ENCODE peak calls at places on chromosomes 4 and X, in nine cellular contexts. One of them, this sample, is unnamed.
A peak's percentile ranks its signal among the peaks of the same experiment; 100 is the strongest.

GRCh38 chr4:186104895-186105720 is 604 bp downstream of the FAM149A start:
- DNase-seq in ELR: no peak
- DNase-seq in Caki2: no peak
- DNase-seq in WERI-Rb-1: peak; percentile 23
- DNase-seq in esophagus squamous epithelium: no peak
- DNase-seq in iPS DF 6.9: no peak
- DNase-seq in NCI-H460: no peak
- DNase-seq in activated T-helper 1 cell treated with anti-CD3 and anti-CD28 coated beads, Interleukin-12 subunit alpha, Interleukin-12 subunit beta, Interleukin-2, Interleukin-4 antibody, amounts not matched to agents 30 ng/mL and 10 ng/mL and 1 ng/mL, durations not matched to agents 14 hours and 24 hours and 36 hours: no peak
- DNase-seq in naive thymus-derived CD4-positive, alpha-beta T cell: no peak
- DNase-seq in this sample: no peak

GRCh38 chr4:139153411-139154133 is 23.4 kb downstream of the ELF2 start:
- DNase-seq in ELR: peak; percentile 22
- DNase-seq in Caki2: peak; percentile 32
- DNase-seq in naive thymus-derived CD4-positive, alpha-beta T cell: no peak
- DNase-seq in NCI-H460: no peak
- DNase-seq in esophagus squamous epithelium: no peak
- DNase-seq in WERI-Rb-1: no peak
- DNase-seq in activated T-helper 1 cell treated with anti-CD3 and anti-CD28 coated beads, Interleukin-12 subunit alpha, Interleukin-12 subunit beta, Interleukin-2, Interleukin-4 antibody, amounts not matched to agents 30 ng/mL and 10 ng/mL and 1 ng/mL, durations not matched to agents 14 hours and 24 hours and 36 hours: no peak
- DNase-seq in iPS DF 6.9: no peak
- DNase-seq in this sample: no peak

GRCh38 chr4:150150545-150151156 is 72.4 kb downstream of the DCLK2 start:
- DNase-seq in NCI-H460: no peak
- DNase-seq in activated T-helper 1 cell treated with anti-CD3 and anti-CD28 coated beads, Interleukin-12 subunit alpha, Interleukin-12 subunit beta, Interleukin-2, Interleukin-4 antibody, amounts not matched to agents 30 ng/mL and 10 ng/mL and 1 ng/mL, durations not matched to agents 14 hours and 24 hours and 36 hours: no peak
- DNase-seq in Caki2: no peak
- DNase-seq in iPS DF 6.9: no peak
- DNase-seq in WERI-Rb-1: no peak
- DNase-seq in ELR: no peak
- DNase-seq in naive thymus-derived CD4-positive, alpha-beta T cell: no peak
- DNase-seq in esophagus squamous epithelium: no peak
- DNase-seq in this sample: no peak

GRCh38 chrX:139776614-139777013 is 68.6 kb upstream of the MCF2 start:
- DNase-seq in Caki2: no peak
- DNase-seq in iPS DF 6.9: no peak
- DNase-seq in ELR: no peak
- DNase-seq in activated T-helper 1 cell treated with anti-CD3 and anti-CD28 coated beads, Interleukin-12 subunit alpha, Interleukin-12 subunit beta, Interleukin-2, Interleukin-4 antibody, amounts not matched to agents 30 ng/mL and 10 ng/mL and 1 ng/mL, durations not matched to agents 14 hours and 24 hours and 36 hours: no peak
- DNase-seq in esophagus squamous epithelium: no peak
- DNase-seq in WERI-Rb-1: no peak
- DNase-seq in NCI-H460: no peak
- DNase-seq in naive thymus-derived CD4-positive, alpha-beta T cell: no peak
- DNase-seq in this sample: no peak

GRCh38 chr4:112853662-112854256 is 195.7 kb upstream of the ANK2 start:
- DNase-seq in activated T-helper 1 cell treated with anti-CD3 and anti-CD28 coated beads, Interleukin-12 subunit alpha, Interleukin-12 subunit beta, Interleukin-2, Interleukin-4 antibody, amounts not matched to agents 30 ng/mL and 10 ng/mL and 1 ng/mL, durations not matched to agents 14 hours and 24 hours and 36 hours: no peak
- DNase-seq in iPS DF 6.9: no peak
- DNase-seq in WERI-Rb-1: no peak
- DNase-seq in ELR: peak; percentile 20
- DNase-seq in NCI-H460: no peak
- DNase-seq in naive thymus-derived CD4-positive, alpha-beta T cell: no peak
- DNase-seq in Caki2: no peak
- DNase-seq in esophagus squamous epithelium: no peak
- DNase-seq in this sample: no peak

GRCh38 chr4:15929555-15929954 is 9.0 kb downstream of the FGFBP1 start:
- DNase-seq in naive thymus-derived CD4-positive, alpha-beta T cell: no peak
- DNase-seq in ELR: no peak
- DNase-seq in activated T-helper 1 cell treated with anti-CD3 and anti-CD28 coated beads, Interleukin-12 subunit alpha, Interleukin-12 subunit beta, Interleukin-2, Interleukin-4 antibody, amounts not matched to agents 30 ng/mL and 10 ng/mL and 1 ng/mL, durations not matched to agents 14 hours and 24 hours and 36 hours: no peak
- DNase-seq in NCI-H460: no peak
- DNase-seq in esophagus squamous epithelium: no peak
- DNase-seq in WERI-Rb-1: no peak
- DNase-seq in Caki2: no peak
- DNase-seq in iPS DF 6.9: no peak
- DNase-seq in this sample: no peak

GRCh38 chr4:24210332-24210902 is 320.6 kb upstream of the PPARGC1A start:
- DNase-seq in naive thymus-derived CD4-positive, alpha-beta T cell: no peak
- DNase-seq in activated T-helper 1 cell treated with anti-CD3 and anti-CD28 coated beads, Interleukin-12 subunit alpha, Interleukin-12 subunit beta, Interleukin-2, Interleukin-4 antibody, amounts not matched to agents 30 ng/mL and 10 ng/mL and 1 ng/mL, durations not matched to agents 14 hours and 24 hours and 36 hours: no peak
- DNase-seq in ELR: peak; percentile 50
- DNase-seq in esophagus squamous epithelium: no peak
- DNase-seq in WERI-Rb-1: no peak
- DNase-seq in iPS DF 6.9: no peak
- DNase-seq in Caki2: peak; percentile 47
- DNase-seq in NCI-H460: peak; percentile 94
- DNase-seq in this sample: no peak

GRCh38 chr4:244471-244870 is 60.8 kb downstream of the ZNF732 start:
- DNase-seq in esophagus squamous epithelium: no peak
- DNase-seq in Caki2: no peak
- DNase-seq in ELR: peak; percentile 31
- DNase-seq in WERI-Rb-1: peak; percentile 45
- DNase-seq in naive thymus-derived CD4-positive, alpha-beta T cell: peak; percentile 11
- DNase-seq in NCI-H460: peak; percentile 6
- DNase-seq in activated T-helper 1 cell treated with anti-CD3 and anti-CD28 coated beads, Interleukin-12 subunit alpha, Interleukin-12 subunit beta, Interleukin-2, Interleukin-4 antibody, amounts not matched to agents 30 ng/mL and 10 ng/mL and 1 ng/mL, durations not matched to agents 14 hours and 24 hours and 36 hours: peak; percentile 20
- DNase-seq in iPS DF 6.9: peak; percentile 47
- DNase-seq in this sample: peak; percentile 73

GRCh38 chrX:40273356-40274050 is 175.7 kb upstream of the BCOR start:
- DNase-seq in naive thymus-derived CD4-positive, alpha-beta T cell: no peak
- DNase-seq in WERI-Rb-1: no peak
- DNase-seq in iPS DF 6.9: no peak
- DNase-seq in NCI-H460: no peak
- DNase-seq in activated T-helper 1 cell treated with anti-CD3 and anti-CD28 coated beads, Interleukin-12 subunit alpha, Interleukin-12 subunit beta, Interleukin-2, Interleukin-4 antibody, amounts not matched to agents 30 ng/mL and 10 ng/mL and 1 ng/mL, durations not matched to agents 14 hours and 24 hours and 36 hours: no peak
- DNase-seq in ELR: no peak
- DNase-seq in Caki2: no peak
- DNase-seq in esophagus squamous epithelium: no peak
- DNase-seq in this sample: no peak

GRCh38 chr4:25030283-25031076 is at the start of gene LGI2:
- DNase-seq in Caki2: no peak
- DNase-seq in ELR: no peak
- DNase-seq in esophagus squamous epithelium: no peak
- DNase-seq in iPS DF 6.9: no peak
- DNase-seq in NCI-H460: no peak
- DNase-seq in activated T-helper 1 cell treated with anti-CD3 and anti-CD28 coated beads, Interleukin-12 subunit alpha, Interleukin-12 subunit beta, Interleukin-2, Interleukin-4 antibody, amounts not matched to agents 30 ng/mL and 10 ng/mL and 1 ng/mL, durations not matched to agents 14 hours and 24 hours and 36 hours: no peak
- DNase-seq in WERI-Rb-1: peak; percentile 72
- DNase-seq in naive thymus-derived CD4-positive, alpha-beta T cell: no peak
- DNase-seq in this sample: no peak

GRCh38 chr4:54723786-54724185 is 66.0 kb downstream of the KIT start:
- DNase-seq in ELR: no peak
- DNase-seq in esophagus squamous epithelium: no peak
- DNase-seq in activated T-helper 1 cell treated with anti-CD3 and anti-CD28 coated beads, Interleukin-12 subunit alpha, Interleukin-12 subunit beta, Interleukin-2, Interleukin-4 antibody, amounts not matched to agents 30 ng/mL and 10 ng/mL and 1 ng/mL, durations not matched to agents 14 hours and 24 hours and 36 hours: no peak
- DNase-seq in Caki2: no peak
- DNase-seq in WERI-Rb-1: no peak
- DNase-seq in naive thymus-derived CD4-positive, alpha-beta T cell: no peak
- DNase-seq in iPS DF 6.9: no peak
- DNase-seq in NCI-H460: no peak
- DNase-seq in this sample: no peak

GRCh38 chr4:37487668-37488067 is 198.5 kb downstream of the RELL1 start:
- DNase-seq in Caki2: no peak
- DNase-seq in WERI-Rb-1: no peak
- DNase-seq in naive thymus-derived CD4-positive, alpha-beta T cell: no peak
- DNase-seq in ELR: no peak
- DNase-seq in esophagus squamous epithelium: no peak
- DNase-seq in NCI-H460: no peak
- DNase-seq in activated T-helper 1 cell treated with anti-CD3 and anti-CD28 coated beads, Interleukin-12 subunit alpha, Interleukin-12 subunit beta, Interleukin-2, Interleukin-4 antibody, amounts not matched to agents 30 ng/mL and 10 ng/mL and 1 ng/mL, durations not matched to agents 14 hours and 24 hours and 36 hours: no peak
- DNase-seq in iPS DF 6.9: no peak
- DNase-seq in this sample: no peak

GRCh38 chrX:114841051-114841450 is 176.4 kb downstream of the IL13RA2 start:
- DNase-seq in activated T-helper 1 cell treated with anti-CD3 and anti-CD28 coated beads, Interleukin-12 subunit alpha, Interleukin-12 subunit beta, Interleukin-2, Interleukin-4 antibody, amounts not matched to agents 30 ng/mL and 10 ng/mL and 1 ng/mL, durations not matched to agents 14 hours and 24 hours and 36 hours: no peak
- DNase-seq in WERI-Rb-1: no peak
- DNase-seq in iPS DF 6.9: no peak
- DNase-seq in Caki2: peak; percentile 0
- DNase-seq in ELR: peak; percentile 15
- DNase-seq in NCI-H460: no peak
- DNase-seq in naive thymus-derived CD4-positive, alpha-beta T cell: no peak
- DNase-seq in esophagus squamous epithelium: no peak
- DNase-seq in this sample: no peak

GRCh38 chr4:11165052-11165451 is 263.6 kb downstream of the HS3ST1 start:
- DNase-seq in activated T-helper 1 cell treated with anti-CD3 and anti-CD28 coated beads, Interleukin-12 subunit alpha, Interleukin-12 subunit beta, Interleukin-2, Interleukin-4 antibody, amounts not matched to agents 30 ng/mL and 10 ng/mL and 1 ng/mL, durations not matched to agents 14 hours and 24 hours and 36 hours: no peak
- DNase-seq in naive thymus-derived CD4-positive, alpha-beta T cell: no peak
- DNase-seq in esophagus squamous epithelium: no peak
- DNase-seq in iPS DF 6.9: no peak
- DNase-seq in WERI-Rb-1: no peak
- DNase-seq in NCI-H460: no peak
- DNase-seq in ELR: no peak
- DNase-seq in Caki2: no peak
- DNase-seq in this sample: no peak

GRCh38 chr4:83150563-83151330 is 36.2 kb upstream of the PLAC8 start:
- DNase-seq in esophagus squamous epithelium: no peak
- DNase-seq in activated T-helper 1 cell treated with anti-CD3 and anti-CD28 coated beads, Interleukin-12 subunit alpha, Interleukin-12 subunit beta, Interleukin-2, Interleukin-4 antibody, amounts not matched to agents 30 ng/mL and 10 ng/mL and 1 ng/mL, durations not matched to agents 14 hours and 24 hours and 36 hours: no peak
- DNase-seq in NCI-H460: no peak
- DNase-seq in ELR: peak; percentile 20
- DNase-seq in Caki2: no peak
- DNase-seq in iPS DF 6.9: no peak
- DNase-seq in WERI-Rb-1: no peak
- DNase-seq in naive thymus-derived CD4-positive, alpha-beta T cell: no peak
- DNase-seq in this sample: no peak

GRCh38 chr4:142121448-142121847 is 485.1 kb downstream of the IL15 start:
- DNase-seq in NCI-H460: no peak
- DNase-seq in WERI-Rb-1: no peak
- DNase-seq in iPS DF 6.9: no peak
- DNase-seq in activated T-helper 1 cell treated with anti-CD3 and anti-CD28 coated beads, Interleukin-12 subunit alpha, Interleukin-12 subunit beta, Interleukin-2, Interleukin-4 antibody, amounts not matched to agents 30 ng/mL and 10 ng/mL and 1 ng/mL, durations not matched to agents 14 hours and 24 hours and 36 hours: no peak
- DNase-seq in ELR: no peak
- DNase-seq in naive thymus-derived CD4-positive, alpha-beta T cell: no peak
- DNase-seq in esophagus squamous epithelium: no peak
- DNase-seq in Caki2: no peak
- DNase-seq in this sample: no peak

GRCh38 chr4:8050555-8051206 is 107.9 kb downstream of the ABLIM2 start:
- DNase-seq in NCI-H460: no peak
- DNase-seq in naive thymus-derived CD4-positive, alpha-beta T cell: no peak
- DNase-seq in ELR: no peak
- DNase-seq in Caki2: no peak
- DNase-seq in WERI-Rb-1: no peak
- DNase-seq in esophagus squamous epithelium: no peak
- DNase-seq in iPS DF 6.9: peak; percentile 50
- DNase-seq in activated T-helper 1 cell treated with anti-CD3 and anti-CD28 coated beads, Interleukin-12 subunit alpha, Interleukin-12 subunit beta, Interleukin-2, Interleukin-4 antibody, amounts not matched to agents 30 ng/mL and 10 ng/mL and 1 ng/mL, durations not matched to agents 14 hours and 24 hours and 36 hours: no peak
- DNase-seq in this sample: no peak

GRCh38 chr4:121156822-121157769 is 7.0 kb downstream of the TNIP3 start:
- DNase-seq in NCI-H460: peak; percentile 71
- DNase-seq in activated T-helper 1 cell treated with anti-CD3 and anti-CD28 coated beads, Interleukin-12 subunit alpha, Interleukin-12 subunit beta, Interleukin-2, Interleukin-4 antibody, amounts not matched to agents 30 ng/mL and 10 ng/mL and 1 ng/mL, durations not matched to agents 14 hours and 24 hours and 36 hours: peak; percentile 11
- DNase-seq in naive thymus-derived CD4-positive, alpha-beta T cell: peak; percentile 22
- DNase-seq in esophagus squamous epithelium: no peak
- DNase-seq in iPS DF 6.9: no peak
- DNase-seq in WERI-Rb-1: peak; percentile 55
- DNase-seq in Caki2: peak; percentile 66
- DNase-seq in ELR: peak; percentile 54
- DNase-seq in this sample: no peak

GRCh38 chr4:3368841-3369760 is 72.7 kb upstream of the HGFAC start:
- DNase-seq in naive thymus-derived CD4-positive, alpha-beta T cell: no peak
- DNase-seq in NCI-H460: no peak
- DNase-seq in WERI-Rb-1: no peak
- DNase-seq in esophagus squamous epithelium: no peak
- DNase-seq in activated T-helper 1 cell treated with anti-CD3 and anti-CD28 coated beads, Interleukin-12 subunit alpha, Interleukin-12 subunit beta, Interleukin-2, Interleukin-4 antibody, amounts not matched to agents 30 ng/mL and 10 ng/mL and 1 ng/mL, durations not matched to agents 14 hours and 24 hours and 36 hours: no peak
- DNase-seq in ELR: no peak
- DNase-seq in Caki2: no peak
- DNase-seq in iPS DF 6.9: no peak
- DNase-seq in this sample: peak; percentile 72

GRCh38 chrX:43702660-43703059 is 46.6 kb downstream of the MAOA start:
- DNase-seq in Caki2: no peak
- DNase-seq in naive thymus-derived CD4-positive, alpha-beta T cell: no peak
- DNase-seq in esophagus squamous epithelium: no peak
- DNase-seq in NCI-H460: no peak
- DNase-seq in ELR: no peak
- DNase-seq in iPS DF 6.9: no peak
- DNase-seq in activated T-helper 1 cell treated with anti-CD3 and anti-CD28 coated beads, Interleukin-12 subunit alpha, Interleukin-12 subunit beta, Interleukin-2, Interleukin-4 antibody, amounts not matched to agents 30 ng/mL and 10 ng/mL and 1 ng/mL, durations not matched to agents 14 hours and 24 hours and 36 hours: no peak
- DNase-seq in WERI-Rb-1: no peak
- DNase-seq in this sample: no peak

GRCh38 chr4:174314770-174315169 is 31.1 kb downstream of the CEP44 start:
- DNase-seq in iPS DF 6.9: no peak
- DNase-seq in activated T-helper 1 cell treated with anti-CD3 and anti-CD28 coated beads, Interleukin-12 subunit alpha, Interleukin-12 subunit beta, Interleukin-2, Interleukin-4 antibody, amounts not matched to agents 30 ng/mL and 10 ng/mL and 1 ng/mL, durations not matched to agents 14 hours and 24 hours and 36 hours: no peak
- DNase-seq in NCI-H460: no peak
- DNase-seq in esophagus squamous epithelium: no peak
- DNase-seq in naive thymus-derived CD4-positive, alpha-beta T cell: no peak
- DNase-seq in ELR: peak; percentile 61
- DNase-seq in Caki2: peak; percentile 71
- DNase-seq in WERI-Rb-1: peak; percentile 49
- DNase-seq in this sample: no peak

This sample was measured in Jurkat, Clone E6-1.